ENCODE peak calls at places on chromosomes 5 and 9, in four cellular contexts. N is neuronal stem cell, P is H9, Y is mesenchymal stem cell. I is an unnamed sample.

GRCh38 chr5:141605523-141606277 is 13.1 kb downstream of the DIAPH1 start:
- DNase-seq in N (no peak), P (no peak), Y (peak; percentile 21), I (no peak)

GRCh38 chr5:14331377-14331776 is 188.2 kb downstream of the TRIO start:
- DNase-seq in N (no peak), P (no peak), Y (no peak), I (no peak)

GRCh38 chr5:137737349-137738256 is 1.7 kb upstream of the KLHL3 start:
- DNase-seq in N (no peak), P (no peak), Y (peak; percentile 10), I (peak; percentile 66)

GRCh38 chr9:88738708-88739107 is 203.7 kb downstream of the NXNL2 start:
- DNase-seq in N (no peak), P (no peak), Y (peak; percentile 41), I (no peak)

GRCh38 chr5:37938861-37939260 is 99.0 kb upstream of the GDNF start:
- DNase-seq in N (no peak), P (no peak), Y (no peak), I (no peak)

GRCh38 chr5:175829718-175830585 is 41.4 kb upstream of the CPLX2 start:
- DNase-seq in N (no peak), P (no peak), Y (no peak), I (no peak)

GRCh38 chr9:130364619-130365322 is 80.0 kb upstream of the ASS1 start:
- DNase-seq in N (no peak), P (no peak), Y (no peak), I (no peak)

GRCh38 chr5:35618791-35619190 is 1.1 kb downstream of the SPEF2 start:
- DNase-seq in N (no peak), P (no peak), Y (no peak), I (no peak)

GRCh38 chr9:22457448-22457847 is 10.8 kb downstream of the DMRTA1 start:
- DNase-seq in N (no peak), P (peak; percentile 43), Y (no peak), I (peak; percentile 57)

GRCh38 chr9:89507626-89508025 is 9.7 kb upstream of the SEMA4D start:
- DNase-seq in N (no peak), P (no peak), Y (no peak), I (no peak)

GRCh38 chr5:28517691-28518090 is 1479.3 kb upstream of the CDH9 start:
- DNase-seq in N (no peak), P (no peak), Y (no peak), I (no peak)

GRCh38 chr5:95027151-95027721 is 257.7 kb downstream of the MCTP1 start:
- DNase-seq in N (no peak), P (no peak), Y (peak; percentile 58), I (no peak)

GRCh38 chr5:137086289-137086838 is 412.8 kb downstream of the SPOCK1 start:
- DNase-seq in N (no peak), P (no peak), Y (no peak), I (peak; percentile 38)

GRCh38 chr9:21661626-21662025 is 140.8 kb upstream of the MTAP start:
- DNase-seq in N (no peak), P (no peak), Y (no peak), I (no peak)

GRCh38 chr9:108836319-108836718 is 19.5 kb downstream of the ACTL7B start:
- DNase-seq in N (no peak), P (no peak), Y (no peak), I (no peak)

GRCh38 chr9:115115117-115115880 is 2.7 kb downstream of the TNC start:
- DNase-seq in N (no peak), P (no peak), Y (no peak), I (no peak)

GRCh38 chr5:68251386-68251785 is 35.8 kb downstream of the PIK3R1 start:
- DNase-seq in N (no peak), P (no peak), Y (peak; percentile 45), I (peak; percentile 51)

GRCh38 chr5:128799945-128800344 is 165.3 kb upstream of the SLC27A6 start:
- DNase-seq in N (no peak), P (peak; percentile 35), Y (no peak), I (peak; percentile 19)

GRCh38 chr9:136599074-136599531 is 53.3 kb upstream of the NOTCH1 start:
- DNase-seq in N (no peak), P (no peak), Y (no peak), I (no peak)

GRCh38 chr9:91186311-91187101 is 175.2 kb downstream of the AUH start:
- DNase-seq in N (no peak), P (no peak), Y (no peak), I (no peak)

GRCh38 chr5:42390115-42390514 is 33.1 kb upstream of the GHR start:
- DNase-seq in N (no peak), P (no peak), Y (no peak), I (no peak)

GRCh38 chr9:113623851-113624485 is 160.4 kb downstream of the RGS3 start:
- DNase-seq in N (no peak), P (peak; percentile 23), Y (no peak), I (no peak)

GRCh38 chr9:124880501-124880900 is 18.6 kb downstream of the ARPC5L start:
- DNase-seq in N (no peak), P (peak; percentile 82), Y (no peak), I (peak; percentile 50)

GRCh38 chr9:124884376-124884775 is 22.4 kb downstream of the ARPC5L start:
- DNase-seq in N (no peak), P (no peak), Y (no peak), I (no peak)

GRCh38 chr9:124879226-124879625 is 17.3 kb downstream of the ARPC5L start:
- DNase-seq in N (no peak), P (no peak), Y (no peak), I (no peak)

GRCh38 chr9:124881138-124881743 is 19.3 kb downstream of the ARPC5L start:
- DNase-seq in N (no peak), P (no peak), Y (no peak), I (no peak)

GRCh38 chr9:124882221-124882620 is 20.3 kb downstream of the ARPC5L start:
- DNase-seq in N (no peak), P (no peak), Y (no peak), I (no peak)
- H3K4me2 ChIP-seq in N (no peak overlapping the region), P (no peak overlapping the region), Y (no peak overlapping the region), I (no peak overlapping the region)

GRCh38 chr5:88785396-88786216 is 97.4 kb downstream of the MEF2C start:
- DNase-seq in N (no peak), P (no peak), Y (peak; percentile 97), I (peak; percentile 79)

GRCh38 chr5:88786217-88786560 is 96.8 kb downstream of the MEF2C start:
- DNase-seq in N (no peak), P (no peak), Y (no peak), I (peak; percentile 29)

GRCh38 chr5:88786789-88787188 is 96.2 kb downstream of the MEF2C start:
- DNase-seq in N (no peak), P (no peak), Y (no peak), I (no peak)

GRCh38 chr5:88792144-88792840 is 90.7 kb downstream of the MEF2C start:
- DNase-seq in N (no peak), P (no peak), Y (peak; percentile 15), I (no peak)

GRCh38 chr5:88787856-88788255 is 95.1 kb downstream of the MEF2C start:
- DNase-seq in N (no peak), P (no peak), Y (no peak), I (no peak)
- H3K27ac ChIP-seq in N (no peak overlapping the region), P (no peak overlapping the region), Y (no peak overlapping the region), I (no peak overlapping the region)

DNA sequence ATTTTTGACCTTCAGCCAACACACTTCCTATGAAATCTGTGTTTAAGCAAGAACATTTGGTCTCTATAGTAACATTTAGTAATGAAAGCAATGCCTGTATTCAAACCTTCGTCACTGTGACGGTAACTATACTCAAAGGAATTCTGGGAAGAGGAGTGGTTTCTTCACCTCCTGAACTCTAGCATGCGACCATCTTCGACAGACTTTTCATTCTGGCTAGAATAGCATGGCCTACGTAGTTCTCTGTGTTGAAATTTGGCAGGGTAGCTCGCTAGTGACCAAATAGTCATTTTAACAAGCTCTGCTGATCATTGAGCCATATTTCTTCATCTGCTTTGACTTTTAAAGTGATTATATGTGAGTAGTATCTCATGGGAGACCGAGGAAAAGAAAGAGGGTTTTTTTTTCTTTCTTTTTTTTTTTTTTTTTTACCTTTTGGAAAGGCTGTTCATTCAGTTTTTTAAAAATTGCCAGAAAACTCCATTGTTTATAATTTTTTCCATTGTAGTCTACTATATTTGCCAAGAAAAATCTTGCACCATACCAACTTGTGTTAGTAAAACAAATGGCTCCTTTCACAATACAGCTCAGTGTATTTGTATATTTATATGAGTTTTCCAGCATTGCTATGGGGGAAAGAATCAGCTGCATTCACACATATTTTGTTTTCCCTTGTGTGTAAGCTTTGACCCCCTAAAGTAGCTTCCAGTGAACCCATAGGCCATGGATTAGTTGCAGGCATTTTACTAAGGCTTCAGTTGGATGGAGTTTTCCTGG is 166.8 kb downstream of the NNT start:
- DNase-seq in N (no peak), P (no peak), Y (peak; percentile 46), I (no peak)
- H3K18ac ChIP-seq in N (no peak overlapping the region), P (no peak overlapping the region), Y (no peak overlapping the region), I (peak overlapping the region; percentile 68)

DNA sequence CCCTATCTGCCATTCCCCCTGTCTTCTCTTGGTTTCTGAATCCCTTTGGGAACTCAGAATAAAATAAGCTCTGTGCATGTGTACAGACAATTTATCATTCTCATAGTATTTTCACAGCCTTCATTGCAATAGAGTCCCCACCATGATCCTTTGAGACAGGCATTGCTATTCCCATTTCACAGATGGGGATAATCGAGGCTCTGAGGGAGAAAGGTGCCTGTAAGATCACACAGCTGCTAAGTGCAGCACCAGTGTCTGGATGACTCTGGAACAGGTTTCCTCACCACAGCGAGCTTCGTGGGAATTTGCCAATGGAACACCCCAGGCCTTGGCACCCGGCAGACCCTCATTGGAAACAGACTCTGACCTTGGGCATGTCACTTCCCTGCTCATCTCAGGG is 293.6 kb downstream of the NSG2 start:
- DNase-seq in N (no peak), P (no peak), Y (no peak), I (no peak)
- H3K4me2 ChIP-seq in N (no peak overlapping the region), P (no peak overlapping the region), Y (no peak overlapping the region), I (no peak overlapping the region)

GRCh38 chr9:122950263-122950662 is 9.4 kb downstream of the RABGAP1 start:
- DNase-seq in N (no peak), P (no peak), Y (no peak), I (no peak)

GRCh38 chr9:122951056-122951455 is 10.2 kb downstream of the RABGAP1 start:
- DNase-seq in N (no peak), P (no peak), Y (no peak), I (no peak)

GRCh38 chr9:122948313-122948712 is 7.5 kb downstream of the RABGAP1 start:
- DNase-seq in N (no peak), P (no peak), Y (no peak), I (no peak)

GRCh38 chr9:122949696-122950095 is 8.9 kb downstream of the RABGAP1 start:
- DNase-seq in N (no peak), P (no peak), Y (no peak), I (no peak)

GRCh38 chr9:122954253-122954691 is 13.5 kb downstream of the RABGAP1 start:
- DNase-seq in N (no peak), P (no peak), Y (no peak), I (no peak)
- H3K27ac ChIP-seq in N (no peak overlapping the region), P (no peak overlapping the region), Y (peak overlapping the region; percentile 59), I (no peak overlapping the region)

I was measured in mesendoderm.